ENCODE peak calls at places on chromosomes 12 and 14, in ten cellular contexts. G, T, J, F, C, Y, S, A, L and K are unnamed samples.

GRCh38 chr14:49997991-49998390 is 105.1 kb downstream of the ARF6 start:
- DNase-seq in J (no peak), L (no peak), S (no peak), C (no peak), T (no peak), G (no peak), Y (no peak), A (no peak), F (peak; percentile 44), K (no peak)

GRCh38 chr12:32586390-32586789 is 92.7 kb upstream of the DNM1L start:
- DNase-seq in A (peak; percentile 56), L (no peak), J (no peak), G (peak; percentile 20), Y (peak; percentile 62), S (no peak), C (no peak), F (no peak), T (peak; percentile 54), K (peak; percentile 82)

GRCh38 chr12:108616941-108617858 is 16.5 kb downstream of the SELPLG start:
- DNase-seq in T (no peak), S (no peak), J (peak; percentile 49), Y (peak; percentile 43), G (peak; percentile 44), C (no peak), L (no peak), A (peak; percentile 38), F (no peak), K (no peak)

GRCh38 chr12:57611116-57611809 is at the start of gene ARHGEF25:
- DNase-seq in Y (peak; percentile 55), T (peak; percentile 53), L (peak; percentile 34), S (peak; percentile 65), A (no peak), J (peak; percentile 87), F (peak; percentile 89), C (peak; percentile 39), G (peak; percentile 47), K (peak; percentile 46)

GRCh38 chr12:94092516-94093241 is 55.7 kb upstream of the PLXNC1 start:
- DNase-seq in Y (peak; percentile 68), T (peak; percentile 25), J (no peak), S (no peak), G (peak; percentile 86), L (no peak), A (peak; percentile 95), F (no peak), C (no peak), K (no peak)

GRCh38 chr12:103012884-103013283 is 55.4 kb downstream of the ASCL1 start:
- DNase-seq in G (no peak), Y (no peak), A (no peak), C (no peak), J (no peak), L (no peak), T (no peak), S (no peak), F (no peak), K (no peak)

GRCh38 chr14:72780771-72781170 is 113.1 kb downstream of the DPF3 start:
- DNase-seq in T (peak; percentile 76), L (no peak), A (peak; percentile 51), S (no peak), C (no peak), G (peak; percentile 76), Y (peak; percentile 80), F (no peak), J (no peak), K (peak; percentile 84)

GRCh38 chr12:56839489-56840442 is 76.6 kb downstream of the HSD17B6 start:
- DNase-seq in J (peak; percentile 22), C (peak; percentile 77), L (peak; percentile 16), S (no peak), G (peak; percentile 71), F (peak; percentile 57), Y (peak; percentile 64), T (peak; percentile 9), A (peak; percentile 71), K (peak; percentile 38)

GRCh38 chr12:49370539-49370938 is 3.3 kb downstream of the SPATS2 start:
- DNase-seq in C (no peak), S (no peak), L (no peak), Y (no peak), A (no peak), T (no peak), G (no peak), F (no peak), J (no peak), K (no peak)

GRCh38 chr14:91228112-91229004 is 16.1 kb downstream of the GPR68 start:
- DNase-seq in L (no peak), S (no peak), G (peak; percentile 48), J (no peak), T (peak; percentile 84), A (peak; percentile 66), F (no peak), Y (peak; percentile 35), C (no peak), K (peak; percentile 32)

GRCh38 chr14:61812347-61813100 is 50.3 kb downstream of the SNAPC1 start:
- DNase-seq in J (no peak), A (no peak), Y (peak; percentile 13), S (peak; percentile 49), L (no peak), F (peak; percentile 37), G (no peak), C (peak; percentile 22), T (no peak), K (peak; percentile 24)

GRCh38 chr12:28191018-28191595 is 851 bp downstream of the CCDC91 start:
- DNase-seq in S (peak; percentile 38), G (no peak), A (peak; percentile 84), L (no peak), Y (no peak), J (no peak), C (peak; percentile 5), F (no peak), T (peak; percentile 55), K (peak; percentile 78)

GRCh38 chr14:40269436-40269835 is 837.2 kb upstream of the FBXO33 start:
- DNase-seq in L (no peak), A (no peak), Y (no peak), T (no peak), J (no peak), F (no peak), C (no peak), S (no peak), G (no peak), K (no peak)

GRCh38 chr12:114733919-114734318 is 49.9 kb upstream of the TBX3 start:
- DNase-seq in L (no peak), Y (no peak), A (no peak), T (no peak), C (no peak), G (no peak), F (no peak), J (no peak), S (no peak), K (no peak)

GRCh38 chr12:101935769-101936741 is 58.7 kb downstream of the DRAM1 start:
- DNase-seq in C (no peak), A (peak; percentile 91), J (peak; percentile 65), S (no peak), Y (peak; percentile 99), F (no peak), L (peak; percentile 73), G (peak; percentile 99), T (peak; percentile 99), K (peak; percentile 94)

GRCh38 chr12:131619736-131620506 is 91.0 kb upstream of the SFSWAP start:
- DNase-seq in L (no peak), G (no peak), F (no peak), Y (no peak), A (no peak), S (no peak), C (no peak), T (no peak), J (no peak), K (no peak)

GRCh38 chr12:26807292-26807691 is 25.7 kb downstream of the ITPR2 start:
- DNase-seq in C (no peak), T (no peak), Y (no peak), A (no peak), L (no peak), S (no peak), F (no peak), J (no peak), G (no peak), K (no peak)
- TF ChIP-seq CTCF in C (no peak), T (no peak), Y (no peak), A (no peak), L (no peak), S (no peak), F (no peak), J (no peak), G (no peak), K (no peak)

DNA sequence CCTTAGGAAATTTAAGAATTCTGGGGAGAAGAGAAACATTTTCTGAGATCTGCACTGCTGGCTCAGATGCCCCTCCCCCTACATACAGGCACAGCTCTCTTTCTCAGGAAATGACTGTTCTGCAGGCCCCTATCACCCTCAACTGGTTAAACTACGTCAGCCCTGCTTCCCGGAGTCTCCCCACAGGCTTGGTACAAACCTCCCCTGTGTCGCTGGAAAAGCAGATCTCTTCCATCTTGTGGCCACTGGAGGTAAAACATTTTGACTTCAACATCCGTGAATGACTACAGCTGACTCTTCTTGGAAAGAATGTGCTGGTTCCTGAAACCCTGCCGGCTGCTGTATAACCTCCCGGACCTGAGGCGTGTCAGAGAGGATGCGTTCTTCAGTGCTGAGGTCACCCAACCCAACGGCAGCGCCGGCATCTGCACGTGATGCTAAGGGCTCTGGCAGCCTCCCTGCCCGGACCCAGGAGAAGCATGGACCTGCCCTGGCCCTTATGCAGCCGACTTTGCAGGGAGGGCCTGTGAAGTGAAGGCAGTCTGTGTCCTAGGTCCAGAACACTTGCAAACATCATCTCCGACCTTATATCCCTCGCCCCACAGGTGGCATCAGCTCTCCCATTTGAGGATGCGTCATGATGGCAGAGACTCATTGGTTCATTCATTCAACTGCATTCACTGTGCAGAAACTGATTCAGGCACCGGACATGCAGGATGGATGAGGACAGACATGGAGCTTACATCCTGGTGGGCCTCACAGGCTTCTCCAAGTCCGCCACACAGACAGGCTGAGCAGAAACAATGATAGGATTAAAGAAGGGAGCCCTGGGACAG is 129.2 kb downstream of the GCH1 start:
- DNase-seq in L (peak; percentile 89), S (peak; percentile 71), Y (peak; percentile 100), J (peak; percentile 78), T (peak; percentile 100), C (peak; percentile 84), F (peak; percentile 86), A (peak; percentile 98), G (peak; percentile 100), K (peak; percentile 99)
- TF ChIP-seq CTCF in L (peak; percentile 68), S (peak; percentile 70), Y (peak; percentile 84), J (peak; percentile 73), T (peak; percentile 92), C (peak; percentile 53), F (peak; percentile 55), A (peak; percentile 49), G (peak; percentile 79), K (peak; percentile 61)

GRCh38 chr12:110861729-110862128 is 14.9 kb downstream of the CCDC63 start:
- DNase-seq in Y (no peak), J (no peak), T (no peak), C (no peak), F (peak; percentile 10), G (no peak), S (no peak), A (no peak), L (no peak), K (no peak)
- TF ChIP-seq CTCF in Y (no peak), J (peak; percentile 16), T (no peak), C (no peak), F (peak; percentile 18), G (no peak), S (no peak), A (no peak), L (no peak), K (no peak)

DNA sequence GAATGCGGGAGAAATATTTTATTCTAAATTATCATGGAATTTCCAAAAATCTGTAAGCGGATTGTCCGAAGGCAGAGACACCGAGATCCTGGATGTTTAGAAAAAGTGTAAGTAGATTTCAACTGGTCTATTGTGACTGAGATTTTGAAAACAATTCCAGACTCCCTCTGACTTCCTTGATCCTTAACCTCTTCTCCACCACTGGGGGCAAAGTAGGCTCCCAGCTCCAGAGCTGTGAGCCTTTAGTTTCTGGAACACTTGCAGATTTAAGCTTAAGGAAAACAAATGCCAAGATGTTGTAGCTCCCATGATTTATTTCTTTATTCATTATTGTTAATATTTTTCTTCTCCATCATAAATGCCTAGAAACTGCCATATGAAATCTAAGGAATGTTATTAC is 1320.5 kb upstream of the SEL1L start:
- DNase-seq in L (no peak), A (no peak), C (no peak), J (no peak), Y (no peak), T (no peak), G (no peak), S (no peak), F (no peak), K (no peak)
- TF ChIP-seq CTCF in L (no peak), A (no peak), C (no peak), J (no peak), Y (no peak), T (no peak), G (no peak), S (no peak), F (peak; percentile 33), K (no peak)